ENCODE peak calls at places on chromosome X, in four cellular contexts. One of them, this sample, is unnamed.
A peak's percentile ranks its signal among the peaks of the same experiment; 100 is the strongest.

GRCh38 chrX:3345281-3346081 is 971 bp downstream of the MXRA5 start:
- DNase-seq in kidney: peak; percentile 87
- DNase-seq in GM10248: no peak
- DNase-seq in fibroblast of pulmonary artery: peak; percentile 10
- DNase-seq in this sample: no peak

GRCh38 chrX:14027031-14027430 is 2.7 kb downstream of the GEMIN8 start:
- DNase-seq in kidney: no peak
- DNase-seq in GM10248: no peak
- DNase-seq in fibroblast of pulmonary artery: peak; percentile 13
- DNase-seq in this sample: no peak

GRCh38 chrX:103063191-103063845 is 653 bp downstream of the BEX1 start:
- DNase-seq in kidney: peak; percentile 58
- DNase-seq in GM10248: no peak
- DNase-seq in fibroblast of pulmonary artery: peak; percentile 55
- DNase-seq in this sample: peak; percentile 29

GRCh38 chrX:133056341-133056740 is 40.6 kb downstream of the USP26 start:
- DNase-seq in kidney: no peak
- DNase-seq in GM10248: no peak
- DNase-seq in fibroblast of pulmonary artery: no peak
- DNase-seq in this sample: no peak

GRCh38 chrX:45505214-45505613 is 304.5 kb upstream of the DIPK2B start:
- DNase-seq in kidney: no peak
- DNase-seq in GM10248: no peak
- DNase-seq in fibroblast of pulmonary artery: peak; percentile 39
- DNase-seq in this sample: no peak

GRCh38 chrX:103240155-103240554 is 14.8 kb downstream of the TCEAL8 start:
- DNase-seq in kidney: no peak
- DNase-seq in GM10248: no peak
- DNase-seq in fibroblast of pulmonary artery: no peak
- DNase-seq in this sample: no peak

GRCh38 chrX:78514852-78515251 is 144.3 kb downstream of the RTL3 start:
- DNase-seq in kidney: no peak
- DNase-seq in GM10248: no peak
- DNase-seq in fibroblast of pulmonary artery: no peak
- DNase-seq in this sample: peak; percentile 63

GRCh38 chrX:63561425-63561824 is 210.3 kb upstream of the SPIN4 start:
- DNase-seq in kidney: no peak
- DNase-seq in GM10248: no peak
- DNase-seq in fibroblast of pulmonary artery: no peak
- DNase-seq in this sample: peak; percentile 6

GRCh38 chrX:132614297-132614696 is 125.5 kb upstream of the MBNL3 start:
- DNase-seq in kidney: no peak
- DNase-seq in GM10248: no peak
- DNase-seq in fibroblast of pulmonary artery: peak; percentile 4
- DNase-seq in this sample: peak; percentile 9

GRCh38 chrX:110858565-110858964 is 62.9 kb upstream of the CHRDL1 start:
- DNase-seq in kidney: no peak
- DNase-seq in GM10248: no peak
- DNase-seq in fibroblast of pulmonary artery: no peak
- DNase-seq in this sample: no peak

GRCh38 chrX:110418220-110418856 is 59.7 kb downstream of the RTL9 start:
- DNase-seq in kidney: no peak
- DNase-seq in GM10248: no peak
- DNase-seq in fibroblast of pulmonary artery: peak; percentile 76
- DNase-seq in this sample: peak; percentile 19

GRCh38 chrX:53723381-53723780 is 36.9 kb upstream of the HUWE1 start:
- DNase-seq in kidney: no peak
- DNase-seq in GM10248: no peak
- DNase-seq in fibroblast of pulmonary artery: no peak
- DNase-seq in this sample: no peak

GRCh38 chrX:39212456-39212855 is 411.2 kb downstream of the MID1IP1 start:
- DNase-seq in kidney: no peak
- DNase-seq in GM10248: no peak
- DNase-seq in fibroblast of pulmonary artery: no peak
- DNase-seq in this sample: no peak

GRCh38 chrX:30971761-30972603 is 82.9 kb upstream of the TAB3 start:
- DNase-seq in kidney: no peak
- DNase-seq in GM10248: peak; percentile 49
- DNase-seq in fibroblast of pulmonary artery: peak; percentile 55
- DNase-seq in this sample: peak; percentile 38

GRCh38 chrX:47361538-47362511 is 8.6 kb upstream of the ZNF157 start:
- DNase-seq in kidney: peak; percentile 89
- DNase-seq in GM10248: peak; percentile 85
- DNase-seq in fibroblast of pulmonary artery: peak; percentile 96
- DNase-seq in this sample: peak; percentile 89

GRCh38 chrX:120207009-120207610 is 43.5 kb upstream of the ZBTB33 start:
- DNase-seq in kidney: no peak
- DNase-seq in GM10248: no peak
- DNase-seq in fibroblast of pulmonary artery: no peak
- DNase-seq in this sample: no peak

GRCh38 chrX:3184176-3184930 is 143.1 kb downstream of the ARSF start:
- DNase-seq in kidney: no peak
- DNase-seq in GM10248: no peak
- DNase-seq in fibroblast of pulmonary artery: peak; percentile 66
- DNase-seq in this sample: no peak

GRCh38 chrX:69095260-69095659 is 70.0 kb downstream of the PJA1 start:
- DNase-seq in kidney: no peak
- DNase-seq in GM10248: no peak
- DNase-seq in fibroblast of pulmonary artery: no peak
- DNase-seq in this sample: no peak

GRCh38 chrX:46588263-46588662 is 14.7 kb downstream of the CHST7 start:
- DNase-seq in kidney: no peak
- DNase-seq in GM10248: no peak
- DNase-seq in fibroblast of pulmonary artery: peak; percentile 81
- DNase-seq in this sample: no peak

GRCh38 chrX:133924548-133924947 is 60.8 kb downstream of the GPC3 start:
- DNase-seq in kidney: no peak
- DNase-seq in GM10248: no peak
- DNase-seq in fibroblast of pulmonary artery: no peak
- DNase-seq in this sample: no peak

DNA sequence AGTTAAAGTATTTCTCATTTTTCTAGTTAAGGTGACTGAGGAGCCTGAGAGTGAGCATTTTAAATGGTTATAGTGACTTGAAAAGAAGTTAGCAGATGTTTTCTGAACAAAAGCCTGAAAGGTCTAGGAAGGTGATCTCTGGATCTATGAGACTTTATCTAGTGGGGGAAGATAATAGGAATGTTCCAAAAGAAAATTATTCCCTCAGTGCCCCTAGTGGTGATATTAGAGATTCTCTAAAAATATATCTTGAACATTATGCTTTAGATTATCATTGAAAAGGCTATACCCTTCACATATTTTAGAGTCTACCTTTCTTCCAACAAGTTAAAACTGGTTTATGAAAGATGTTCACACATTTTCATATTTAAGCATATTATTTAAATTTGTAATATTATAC is 69.0 kb upstream of the SPANXN1 start:
- DNase-seq in kidney: no peak
- DNase-seq in GM10248: no peak
- DNase-seq in fibroblast of pulmonary artery: no peak
- DNase-seq in this sample: no peak
- TF ChIP-seq CTCF in kidney: no peak
- TF ChIP-seq CTCF in GM10248: no peak
- TF ChIP-seq CTCF in fibroblast of pulmonary artery: no peak
- TF ChIP-seq CTCF in this sample: peak; percentile 23

GRCh38 chrX:18934708-18935107 is 49.2 kb downstream of the PHKA2 start:
- DNase-seq in kidney: no peak
- DNase-seq in GM10248: no peak
- DNase-seq in fibroblast of pulmonary artery: no peak
- DNase-seq in this sample: no peak

GRCh38 chrX:18933611-18934010 is 50.3 kb downstream of the PHKA2 start:
- DNase-seq in kidney: no peak
- DNase-seq in GM10248: no peak
- DNase-seq in fibroblast of pulmonary artery: no peak
- DNase-seq in this sample: no peak

GRCh38 chrX:18935893-18936292 is 48.0 kb downstream of the PHKA2 start:
- DNase-seq in kidney: no peak
- DNase-seq in GM10248: no peak
- DNase-seq in fibroblast of pulmonary artery: no peak
- DNase-seq in this sample: no peak

GRCh38 chrX:18929775-18930174 is 54.1 kb downstream of the PHKA2 start:
- DNase-seq in kidney: no peak
- DNase-seq in GM10248: no peak
- DNase-seq in fibroblast of pulmonary artery: no peak
- DNase-seq in this sample: no peak

DNA sequence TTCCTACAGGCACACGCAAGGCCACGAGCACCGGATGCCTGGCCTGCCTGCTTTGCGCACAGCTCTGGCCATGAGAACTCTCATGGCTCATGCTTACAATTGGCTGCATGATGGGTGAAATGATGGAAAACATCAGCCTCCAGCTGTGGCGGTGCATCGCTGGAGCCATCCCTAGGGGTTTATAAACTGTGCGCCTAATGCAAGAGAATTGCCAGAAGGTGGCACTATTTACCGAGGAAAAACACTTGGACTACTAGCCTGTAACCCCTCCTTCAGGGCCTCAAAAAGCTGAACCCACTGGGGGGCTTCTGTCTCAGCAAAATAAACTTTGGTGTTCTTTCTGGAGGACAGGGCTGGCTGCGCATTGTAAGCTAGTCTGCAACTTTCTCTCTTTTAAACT is 51.9 kb downstream of the PHKA2 start:
- DNase-seq in kidney: no peak
- DNase-seq in GM10248: peak; percentile 24
- DNase-seq in fibroblast of pulmonary artery: peak; percentile 42
- DNase-seq in this sample: peak; percentile 8
- TF ChIP-seq CTCF in kidney: peak; percentile 33
- TF ChIP-seq CTCF in GM10248: peak; percentile 10
- TF ChIP-seq CTCF in fibroblast of pulmonary artery: peak; percentile 40
- TF ChIP-seq CTCF in this sample: peak; percentile 25

GRCh38 chrX:100413231-100413630 is 3.2 kb upstream of the PCDH19 start:
- DNase-seq in kidney: no peak
- DNase-seq in GM10248: peak; percentile 39
- DNase-seq in fibroblast of pulmonary artery: peak; percentile 74
- DNase-seq in this sample: peak; percentile 68
- TF ChIP-seq CTCF in kidney: peak; percentile 37
- TF ChIP-seq CTCF in GM10248: peak; percentile 36
- TF ChIP-seq CTCF in fibroblast of pulmonary artery: peak; percentile 38
- TF ChIP-seq CTCF in this sample: peak; percentile 58

DNA sequence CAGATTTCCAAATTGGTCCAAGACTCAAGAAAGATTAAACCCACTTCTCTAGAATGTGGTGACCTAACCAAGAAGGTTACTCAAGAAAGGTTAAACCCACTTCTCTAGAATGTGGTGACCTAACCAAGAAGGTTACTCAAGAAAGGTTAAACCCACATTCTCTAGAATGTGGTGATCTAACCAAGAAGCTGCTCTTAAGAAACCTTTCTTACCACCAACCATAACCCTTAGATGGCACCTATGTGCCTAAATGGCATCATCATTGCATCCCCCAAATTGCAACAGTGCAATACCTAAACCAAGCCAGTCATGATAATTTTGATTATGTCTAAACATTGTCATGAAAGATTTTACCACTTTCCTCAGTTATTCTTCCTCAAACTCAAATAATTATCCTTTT is 49.2 kb downstream of the IDS start:
- DNase-seq in kidney: no peak
- DNase-seq in GM10248: no peak
- DNase-seq in fibroblast of pulmonary artery: no peak
- DNase-seq in this sample: no peak
- TF ChIP-seq CTCF in kidney: no peak
- TF ChIP-seq CTCF in GM10248: no peak
- TF ChIP-seq CTCF in fibroblast of pulmonary artery: no peak
- TF ChIP-seq CTCF in this sample: no peak